ENCODE peak calls at places on chromosomes 5 and 9, in four cellular contexts. One of them, this sample, is unnamed.

GRCh38 chr9:93091453-93092081 is 4.5 kb upstream of the CARD19 start:
- DNase-seq in left colon: no peak
- DNase-seq in stimulated activated naive CD8-positive, alpha-beta T cell treated with anti-CD3 and anti-CD28 coated beads, Interleukin-15, Interleukin-2, amounts not matched to agents 100 U/mL and 50 U/mL, for 24 hours: peak; percentile 70
- DNase-seq in stimulated activated CD8-positive, alpha-beta memory T cell treated with anti-CD3 and anti-CD28 coated beads, Interleukin-4, amount 100 ng/mL, for 24 hours: peak; percentile 41
- DNase-seq in this sample: no peak

GRCh38 chr5:93191426-93191825 is 389.6 kb downstream of the NR2F1-AS1 start:
- DNase-seq in left colon: no peak
- DNase-seq in stimulated activated naive CD8-positive, alpha-beta T cell treated with anti-CD3 and anti-CD28 coated beads, Interleukin-15, Interleukin-2, amounts not matched to agents 100 U/mL and 50 U/mL, for 24 hours: no peak
- DNase-seq in stimulated activated CD8-positive, alpha-beta memory T cell treated with anti-CD3 and anti-CD28 coated beads, Interleukin-4, amount 100 ng/mL, for 24 hours: no peak
- DNase-seq in this sample: no peak

GRCh38 chr9:126720661-126721530 is 83.9 kb upstream of the ZBTB43 start:
- DNase-seq in left colon: no peak
- DNase-seq in stimulated activated naive CD8-positive, alpha-beta T cell treated with anti-CD3 and anti-CD28 coated beads, Interleukin-15, Interleukin-2, amounts not matched to agents 100 U/mL and 50 U/mL, for 24 hours: peak; percentile 29
- DNase-seq in stimulated activated CD8-positive, alpha-beta memory T cell treated with anti-CD3 and anti-CD28 coated beads, Interleukin-4, amount 100 ng/mL, for 24 hours: no peak
- DNase-seq in this sample: no peak

GRCh38 chr9:121483473-121484031 is 16.1 kb downstream of the GGTA1 start:
- DNase-seq in left colon: no peak
- DNase-seq in stimulated activated naive CD8-positive, alpha-beta T cell treated with anti-CD3 and anti-CD28 coated beads, Interleukin-15, Interleukin-2, amounts not matched to agents 100 U/mL and 50 U/mL, for 24 hours: no peak
- DNase-seq in stimulated activated CD8-positive, alpha-beta memory T cell treated with anti-CD3 and anti-CD28 coated beads, Interleukin-4, amount 100 ng/mL, for 24 hours: no peak
- DNase-seq in this sample: no peak

GRCh38 chr5:12399868-12400267 is 495.6 kb upstream of the CTNND2 start:
- DNase-seq in left colon: no peak
- DNase-seq in stimulated activated naive CD8-positive, alpha-beta T cell treated with anti-CD3 and anti-CD28 coated beads, Interleukin-15, Interleukin-2, amounts not matched to agents 100 U/mL and 50 U/mL, for 24 hours: no peak
- DNase-seq in stimulated activated CD8-positive, alpha-beta memory T cell treated with anti-CD3 and anti-CD28 coated beads, Interleukin-4, amount 100 ng/mL, for 24 hours: no peak
- DNase-seq in this sample: no peak

GRCh38 chr5:102802704-102803458 is 47.8 kb downstream of the PAM start:
- DNase-seq in left colon: no peak
- DNase-seq in stimulated activated naive CD8-positive, alpha-beta T cell treated with anti-CD3 and anti-CD28 coated beads, Interleukin-15, Interleukin-2, amounts not matched to agents 100 U/mL and 50 U/mL, for 24 hours: no peak
- DNase-seq in stimulated activated CD8-positive, alpha-beta memory T cell treated with anti-CD3 and anti-CD28 coated beads, Interleukin-4, amount 100 ng/mL, for 24 hours: no peak
- DNase-seq in this sample: no peak

GRCh38 chr9:106693546-106693945 is 169.4 kb upstream of the ZNF462 start:
- DNase-seq in left colon: no peak
- DNase-seq in stimulated activated naive CD8-positive, alpha-beta T cell treated with anti-CD3 and anti-CD28 coated beads, Interleukin-15, Interleukin-2, amounts not matched to agents 100 U/mL and 50 U/mL, for 24 hours: no peak
- DNase-seq in stimulated activated CD8-positive, alpha-beta memory T cell treated with anti-CD3 and anti-CD28 coated beads, Interleukin-4, amount 100 ng/mL, for 24 hours: no peak
- DNase-seq in this sample: no peak

GRCh38 chr5:148586796-148587195 is 67.5 kb downstream of the HTR4 start:
- DNase-seq in left colon: no peak
- DNase-seq in stimulated activated naive CD8-positive, alpha-beta T cell treated with anti-CD3 and anti-CD28 coated beads, Interleukin-15, Interleukin-2, amounts not matched to agents 100 U/mL and 50 U/mL, for 24 hours: no peak
- DNase-seq in stimulated activated CD8-positive, alpha-beta memory T cell treated with anti-CD3 and anti-CD28 coated beads, Interleukin-4, amount 100 ng/mL, for 24 hours: no peak
- DNase-seq in this sample: no peak

GRCh38 chr5:31815394-31815793 is 176.5 kb downstream of the PDZD2 start:
- DNase-seq in left colon: no peak
- DNase-seq in stimulated activated naive CD8-positive, alpha-beta T cell treated with anti-CD3 and anti-CD28 coated beads, Interleukin-15, Interleukin-2, amounts not matched to agents 100 U/mL and 50 U/mL, for 24 hours: no peak
- DNase-seq in stimulated activated CD8-positive, alpha-beta memory T cell treated with anti-CD3 and anti-CD28 coated beads, Interleukin-4, amount 100 ng/mL, for 24 hours: no peak
- DNase-seq in this sample: no peak

GRCh38 chr9:112249277-112249676 is 74.2 kb upstream of the SUSD1 start:
- DNase-seq in left colon: no peak
- DNase-seq in stimulated activated naive CD8-positive, alpha-beta T cell treated with anti-CD3 and anti-CD28 coated beads, Interleukin-15, Interleukin-2, amounts not matched to agents 100 U/mL and 50 U/mL, for 24 hours: no peak
- DNase-seq in stimulated activated CD8-positive, alpha-beta memory T cell treated with anti-CD3 and anti-CD28 coated beads, Interleukin-4, amount 100 ng/mL, for 24 hours: no peak
- DNase-seq in this sample: no peak

GRCh38 chr9:3527653-3527960 is 1.8 kb upstream of the RFX3 start:
- DNase-seq in left colon: no peak
- DNase-seq in stimulated activated naive CD8-positive, alpha-beta T cell treated with anti-CD3 and anti-CD28 coated beads, Interleukin-15, Interleukin-2, amounts not matched to agents 100 U/mL and 50 U/mL, for 24 hours: peak; percentile 14
- DNase-seq in stimulated activated CD8-positive, alpha-beta memory T cell treated with anti-CD3 and anti-CD28 coated beads, Interleukin-4, amount 100 ng/mL, for 24 hours: no peak
- DNase-seq in this sample: no peak

GRCh38 chr5:111144352-111144930 is 52.3 kb downstream of the WDR36 start:
- DNase-seq in left colon: no peak
- DNase-seq in stimulated activated naive CD8-positive, alpha-beta T cell treated with anti-CD3 and anti-CD28 coated beads, Interleukin-15, Interleukin-2, amounts not matched to agents 100 U/mL and 50 U/mL, for 24 hours: no peak
- DNase-seq in stimulated activated CD8-positive, alpha-beta memory T cell treated with anti-CD3 and anti-CD28 coated beads, Interleukin-4, amount 100 ng/mL, for 24 hours: no peak
- DNase-seq in this sample: no peak

GRCh38 chr5:90932052-90932699 is 373.6 kb downstream of the ADGRV1 start:
- DNase-seq in left colon: peak; percentile 13
- DNase-seq in stimulated activated naive CD8-positive, alpha-beta T cell treated with anti-CD3 and anti-CD28 coated beads, Interleukin-15, Interleukin-2, amounts not matched to agents 100 U/mL and 50 U/mL, for 24 hours: peak; percentile 42
- DNase-seq in stimulated activated CD8-positive, alpha-beta memory T cell treated with anti-CD3 and anti-CD28 coated beads, Interleukin-4, amount 100 ng/mL, for 24 hours: no peak
- DNase-seq in this sample: peak; percentile 65

GRCh38 chr5:90119531-90119940 is 290.0 kb downstream of the CETN3 start:
- DNase-seq in left colon: no peak
- DNase-seq in stimulated activated naive CD8-positive, alpha-beta T cell treated with anti-CD3 and anti-CD28 coated beads, Interleukin-15, Interleukin-2, amounts not matched to agents 100 U/mL and 50 U/mL, for 24 hours: no peak
- DNase-seq in stimulated activated CD8-positive, alpha-beta memory T cell treated with anti-CD3 and anti-CD28 coated beads, Interleukin-4, amount 100 ng/mL, for 24 hours: no peak
- DNase-seq in this sample: no peak

GRCh38 chr9:136207616-136208015 is 2.7 kb upstream of the LHX3 start:
- DNase-seq in left colon: no peak
- DNase-seq in stimulated activated naive CD8-positive, alpha-beta T cell treated with anti-CD3 and anti-CD28 coated beads, Interleukin-15, Interleukin-2, amounts not matched to agents 100 U/mL and 50 U/mL, for 24 hours: no peak
- DNase-seq in stimulated activated CD8-positive, alpha-beta memory T cell treated with anti-CD3 and anti-CD28 coated beads, Interleukin-4, amount 100 ng/mL, for 24 hours: no peak
- DNase-seq in this sample: no peak

GRCh38 chr5:64944868-64945267 is 176.1 kb downstream of the CWC27 start:
- DNase-seq in left colon: no peak
- DNase-seq in stimulated activated naive CD8-positive, alpha-beta T cell treated with anti-CD3 and anti-CD28 coated beads, Interleukin-15, Interleukin-2, amounts not matched to agents 100 U/mL and 50 U/mL, for 24 hours: no peak
- DNase-seq in stimulated activated CD8-positive, alpha-beta memory T cell treated with anti-CD3 and anti-CD28 coated beads, Interleukin-4, amount 100 ng/mL, for 24 hours: no peak
- DNase-seq in this sample: no peak

GRCh38 chr5:147963948-147964693 is 57.8 kb upstream of the C5orf46 start:
- DNase-seq in left colon: no peak
- DNase-seq in stimulated activated naive CD8-positive, alpha-beta T cell treated with anti-CD3 and anti-CD28 coated beads, Interleukin-15, Interleukin-2, amounts not matched to agents 100 U/mL and 50 U/mL, for 24 hours: no peak
- DNase-seq in stimulated activated CD8-positive, alpha-beta memory T cell treated with anti-CD3 and anti-CD28 coated beads, Interleukin-4, amount 100 ng/mL, for 24 hours: no peak
- DNase-seq in this sample: no peak

GRCh38 chr9:131668439-131669233 is 71.2 kb downstream of the RAPGEF1 start:
- DNase-seq in left colon: peak; percentile 36
- DNase-seq in stimulated activated naive CD8-positive, alpha-beta T cell treated with anti-CD3 and anti-CD28 coated beads, Interleukin-15, Interleukin-2, amounts not matched to agents 100 U/mL and 50 U/mL, for 24 hours: peak; percentile 75
- DNase-seq in stimulated activated CD8-positive, alpha-beta memory T cell treated with anti-CD3 and anti-CD28 coated beads, Interleukin-4, amount 100 ng/mL, for 24 hours: peak; percentile 55
- DNase-seq in this sample: no peak

GRCh38 chr5:11564716-11565115 is 339.5 kb downstream of the CTNND2 start:
- DNase-seq in left colon: no peak
- DNase-seq in stimulated activated naive CD8-positive, alpha-beta T cell treated with anti-CD3 and anti-CD28 coated beads, Interleukin-15, Interleukin-2, amounts not matched to agents 100 U/mL and 50 U/mL, for 24 hours: no peak
- DNase-seq in stimulated activated CD8-positive, alpha-beta memory T cell treated with anti-CD3 and anti-CD28 coated beads, Interleukin-4, amount 100 ng/mL, for 24 hours: no peak
- DNase-seq in this sample: no peak

GRCh38 chr9:97773723-97774122 is 76.6 kb upstream of the XPA start:
- DNase-seq in left colon: peak; percentile 72
- DNase-seq in stimulated activated naive CD8-positive, alpha-beta T cell treated with anti-CD3 and anti-CD28 coated beads, Interleukin-15, Interleukin-2, amounts not matched to agents 100 U/mL and 50 U/mL, for 24 hours: no peak
- DNase-seq in stimulated activated CD8-positive, alpha-beta memory T cell treated with anti-CD3 and anti-CD28 coated beads, Interleukin-4, amount 100 ng/mL, for 24 hours: no peak
- DNase-seq in this sample: no peak

GRCh38 chr5:173328896-173329369 is 719 bp upstream of the STC2 start:
- DNase-seq in left colon: no peak
- DNase-seq in stimulated activated naive CD8-positive, alpha-beta T cell treated with anti-CD3 and anti-CD28 coated beads, Interleukin-15, Interleukin-2, amounts not matched to agents 100 U/mL and 50 U/mL, for 24 hours: peak; percentile 37
- DNase-seq in stimulated activated CD8-positive, alpha-beta memory T cell treated with anti-CD3 and anti-CD28 coated beads, Interleukin-4, amount 100 ng/mL, for 24 hours: no peak
- DNase-seq in this sample: no peak

GRCh38 chr5:14109771-14110170 is 33.4 kb upstream of the TRIO start:
- DNase-seq in left colon: no peak
- DNase-seq in stimulated activated naive CD8-positive, alpha-beta T cell treated with anti-CD3 and anti-CD28 coated beads, Interleukin-15, Interleukin-2, amounts not matched to agents 100 U/mL and 50 U/mL, for 24 hours: no peak
- DNase-seq in stimulated activated CD8-positive, alpha-beta memory T cell treated with anti-CD3 and anti-CD28 coated beads, Interleukin-4, amount 100 ng/mL, for 24 hours: no peak
- DNase-seq in this sample: no peak

GRCh38 chr5:123549256-123549904 is 37.4 kb downstream of the CSNK1G3 start:
- DNase-seq in left colon: peak; percentile 13
- DNase-seq in stimulated activated naive CD8-positive, alpha-beta T cell treated with anti-CD3 and anti-CD28 coated beads, Interleukin-15, Interleukin-2, amounts not matched to agents 100 U/mL and 50 U/mL, for 24 hours: peak; percentile 38
- DNase-seq in stimulated activated CD8-positive, alpha-beta memory T cell treated with anti-CD3 and anti-CD28 coated beads, Interleukin-4, amount 100 ng/mL, for 24 hours: peak; percentile 11
- DNase-seq in this sample: no peak

GRCh38 chr9:122379340-122379739 is 8.5 kb downstream of the PTGS1 start:
- DNase-seq in left colon: no peak
- DNase-seq in stimulated activated naive CD8-positive, alpha-beta T cell treated with anti-CD3 and anti-CD28 coated beads, Interleukin-15, Interleukin-2, amounts not matched to agents 100 U/mL and 50 U/mL, for 24 hours: peak; percentile 35
- DNase-seq in stimulated activated CD8-positive, alpha-beta memory T cell treated with anti-CD3 and anti-CD28 coated beads, Interleukin-4, amount 100 ng/mL, for 24 hours: no peak
- DNase-seq in this sample: no peak

GRCh38 chr5:157748740-157749461 is 5.4 kb downstream of the LSM11 start:
- DNase-seq in left colon: no peak
- DNase-seq in stimulated activated naive CD8-positive, alpha-beta T cell treated with anti-CD3 and anti-CD28 coated beads, Interleukin-15, Interleukin-2, amounts not matched to agents 100 U/mL and 50 U/mL, for 24 hours: no peak
- DNase-seq in stimulated activated CD8-positive, alpha-beta memory T cell treated with anti-CD3 and anti-CD28 coated beads, Interleukin-4, amount 100 ng/mL, for 24 hours: no peak
- DNase-seq in this sample: no peak

GRCh38 chr9:69200071-69200470 is 26.0 kb downstream of the TJP2 start:
- DNase-seq in left colon: no peak
- DNase-seq in stimulated activated naive CD8-positive, alpha-beta T cell treated with anti-CD3 and anti-CD28 coated beads, Interleukin-15, Interleukin-2, amounts not matched to agents 100 U/mL and 50 U/mL, for 24 hours: no peak
- DNase-seq in stimulated activated CD8-positive, alpha-beta memory T cell treated with anti-CD3 and anti-CD28 coated beads, Interleukin-4, amount 100 ng/mL, for 24 hours: no peak
- DNase-seq in this sample: no peak

GRCh38 chr9:78972303-78973002 is 599.3 kb upstream of the TLE4 start:
- DNase-seq in left colon: no peak
- DNase-seq in stimulated activated naive CD8-positive, alpha-beta T cell treated with anti-CD3 and anti-CD28 coated beads, Interleukin-15, Interleukin-2, amounts not matched to agents 100 U/mL and 50 U/mL, for 24 hours: no peak
- DNase-seq in stimulated activated CD8-positive, alpha-beta memory T cell treated with anti-CD3 and anti-CD28 coated beads, Interleukin-4, amount 100 ng/mL, for 24 hours: no peak
- DNase-seq in this sample: no peak

GRCh38 chr5:159212667-159213462 is 3.5 kb upstream of the RNF145 start:
- DNase-seq in left colon: no peak
- DNase-seq in stimulated activated naive CD8-positive, alpha-beta T cell treated with anti-CD3 and anti-CD28 coated beads, Interleukin-15, Interleukin-2, amounts not matched to agents 100 U/mL and 50 U/mL, for 24 hours: no peak
- DNase-seq in stimulated activated CD8-positive, alpha-beta memory T cell treated with anti-CD3 and anti-CD28 coated beads, Interleukin-4, amount 100 ng/mL, for 24 hours: no peak
- DNase-seq in this sample: no peak

GRCh38 chr5:158841481-158841880 is 258.2 kb downstream of the EBF1 start:
- DNase-seq in left colon: no peak
- DNase-seq in stimulated activated naive CD8-positive, alpha-beta T cell treated with anti-CD3 and anti-CD28 coated beads, Interleukin-15, Interleukin-2, amounts not matched to agents 100 U/mL and 50 U/mL, for 24 hours: no peak
- DNase-seq in stimulated activated CD8-positive, alpha-beta memory T cell treated with anti-CD3 and anti-CD28 coated beads, Interleukin-4, amount 100 ng/mL, for 24 hours: no peak
- DNase-seq in this sample: no peak

GRCh38 chr9:16509946-16510504 is 360.4 kb downstream of the BNC2 start:
- DNase-seq in left colon: no peak
- DNase-seq in stimulated activated naive CD8-positive, alpha-beta T cell treated with anti-CD3 and anti-CD28 coated beads, Interleukin-15, Interleukin-2, amounts not matched to agents 100 U/mL and 50 U/mL, for 24 hours: no peak
- DNase-seq in stimulated activated CD8-positive, alpha-beta memory T cell treated with anti-CD3 and anti-CD28 coated beads, Interleukin-4, amount 100 ng/mL, for 24 hours: no peak
- DNase-seq in this sample: no peak

GRCh38 chr5:53019320-53019719 is 30.2 kb downstream of the ITGA2 start:
- DNase-seq in left colon: no peak
- DNase-seq in stimulated activated naive CD8-positive, alpha-beta T cell treated with anti-CD3 and anti-CD28 coated beads, Interleukin-15, Interleukin-2, amounts not matched to agents 100 U/mL and 50 U/mL, for 24 hours: no peak
- DNase-seq in stimulated activated CD8-positive, alpha-beta memory T cell treated with anti-CD3 and anti-CD28 coated beads, Interleukin-4, amount 100 ng/mL, for 24 hours: no peak
- DNase-seq in this sample: no peak

GRCh38 chr5:6291961-6292360 is 86.4 kb downstream of the MED10 start:
- DNase-seq in left colon: no peak
- DNase-seq in stimulated activated naive CD8-positive, alpha-beta T cell treated with anti-CD3 and anti-CD28 coated beads, Interleukin-15, Interleukin-2, amounts not matched to agents 100 U/mL and 50 U/mL, for 24 hours: no peak
- DNase-seq in stimulated activated CD8-positive, alpha-beta memory T cell treated with anti-CD3 and anti-CD28 coated beads, Interleukin-4, amount 100 ng/mL, for 24 hours: no peak
- DNase-seq in this sample: no peak

GRCh38 chr5:157740211-157740610 is 3.3 kb upstream of the LSM11 start:
- DNase-seq in left colon: no peak
- DNase-seq in stimulated activated naive CD8-positive, alpha-beta T cell treated with anti-CD3 and anti-CD28 coated beads, Interleukin-15, Interleukin-2, amounts not matched to agents 100 U/mL and 50 U/mL, for 24 hours: no peak
- DNase-seq in stimulated activated CD8-positive, alpha-beta memory T cell treated with anti-CD3 and anti-CD28 coated beads, Interleukin-4, amount 100 ng/mL, for 24 hours: no peak
- DNase-seq in this sample: no peak

GRCh38 chr5:56069652-56070226 is 75.0 kb upstream of the IL6ST start:
- DNase-seq in left colon: no peak
- DNase-seq in stimulated activated naive CD8-positive, alpha-beta T cell treated with anti-CD3 and anti-CD28 coated beads, Interleukin-15, Interleukin-2, amounts not matched to agents 100 U/mL and 50 U/mL, for 24 hours: no peak
- DNase-seq in stimulated activated CD8-positive, alpha-beta memory T cell treated with anti-CD3 and anti-CD28 coated beads, Interleukin-4, amount 100 ng/mL, for 24 hours: no peak
- DNase-seq in this sample: no peak

GRCh38 chr5:170479484-170479883 is 24.3 kb upstream of the KCNIP1 start:
- DNase-seq in left colon: no peak
- DNase-seq in stimulated activated naive CD8-positive, alpha-beta T cell treated with anti-CD3 and anti-CD28 coated beads, Interleukin-15, Interleukin-2, amounts not matched to agents 100 U/mL and 50 U/mL, for 24 hours: no peak
- DNase-seq in stimulated activated CD8-positive, alpha-beta memory T cell treated with anti-CD3 and anti-CD28 coated beads, Interleukin-4, amount 100 ng/mL, for 24 hours: no peak
- DNase-seq in this sample: no peak